ENCODE peak calls at places on chromosomes 16 and 17, in four cellular contexts. L is A549, A is HepG2, O is WTC11. N is an unnamed sample.

GRCh38 chr17:56681561-56682266 is 88.2 kb downstream of the NOG start:
- DNase-seq in L (no peak), A (no peak), O (no peak), N (no peak)

GRCh38 chr16:10325783-10326543 is 59.9 kb upstream of the ATF7IP2 start:
- DNase-seq in L (no peak), A (no peak), O (no peak), N (no peak)

GRCh38 chr16:58678716-58679115 is 5.9 kb downstream of the SLC38A7 start:
- DNase-seq in L (no peak), A (no peak), O (no peak), N (no peak)

GRCh38 chr16:57627184-57627871 is 1.1 kb upstream of the ADGRG1 start:
- DNase-seq in L (peak; percentile 64), A (peak; percentile 42), O (peak; percentile 44), N (no peak)

GRCh38 chr17:57783338-57783742 is 38.2 kb upstream of the CCDC182 start:
- DNase-seq in L (peak; percentile 84), A (peak; percentile 53), O (peak; percentile 95), N (peak; percentile 76)

GRCh38 chr17:38613981-38614779 is 8.4 kb upstream of the SRCIN1 start:
- DNase-seq in L (no peak), A (peak; percentile 100), O (no peak), N (no peak)

GRCh38 chr17:44979426-44980273 is 11.5 kb upstream of the C1QL1 start:
- DNase-seq in L (no peak), A (no peak), O (no peak), N (no peak)

GRCh38 chr17:80586464-80587228 is 42.0 kb downstream of the RPTOR start:
- DNase-seq in L (no peak), A (no peak), O (no peak), N (no peak)

GRCh38 chr16:12081048-12081404 is 104.5 kb downstream of the SNX29 start:
- DNase-seq in L (no peak), A (no peak), O (no peak), N (no peak)

GRCh38 chr17:65797809-65798208 is 236.4 kb upstream of the AXIN2 start:
- DNase-seq in L (no peak), A (peak; percentile 50), O (peak; percentile 67), N (peak; percentile 22)

GRCh38 chr17:3008336-3009279 is 54.8 kb downstream of the OR1D5 start:
- DNase-seq in L (no peak), A (no peak), O (no peak), N (no peak)

GRCh38 chr17:75183999-75184884 is 1.5 kb upstream of the SUMO2 start:
- DNase-seq in L (no peak), A (no peak), O (no peak), N (no peak)

GRCh38 chr17:75181608-75182318 is 996 bp downstream of the SUMO2 start:
- DNase-seq in L (no peak), A (no peak), O (no peak), N (peak; percentile 13)

GRCh38 chr17:75181110-75181509 is 1.6 kb downstream of the SUMO2 start:
- DNase-seq in L (no peak), A (no peak), O (no peak), N (no peak)

GRCh38 chr17:75182569-75183436 is at the start of gene SUMO2:
- DNase-seq in L (peak; percentile 98), A (peak; percentile 84), O (peak; percentile 95), N (peak; percentile 99)

GRCh38 chr17:75182319-75182568 is 515 bp downstream of the SUMO2 start:
- DNase-seq in L (no peak), A (no peak), O (peak; percentile 26), N (no peak)
- TF ChIP-seq NR3C1 in L (no peak), A (no peak), O (no peak), N (peak; percentile 20)

DNA sequence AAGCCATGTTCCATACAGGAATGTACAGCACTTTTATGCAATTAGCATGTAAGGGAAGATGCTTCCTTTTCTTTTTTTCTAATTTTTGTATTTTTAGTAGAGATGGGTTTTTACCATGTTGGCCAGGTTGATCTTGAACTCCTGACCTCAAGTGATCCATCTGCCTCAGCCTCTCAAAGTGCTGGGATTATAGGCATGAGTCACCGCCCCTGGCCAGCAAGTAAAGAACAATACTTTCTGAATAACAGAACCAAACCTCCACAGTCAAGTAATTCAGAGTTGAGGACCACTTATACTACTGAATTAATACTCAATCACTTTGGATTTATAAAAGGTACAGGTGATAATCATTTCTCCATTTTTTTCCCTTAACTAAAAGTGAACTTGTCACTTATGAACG is 13.0 kb downstream of the C16orf87 start:
- DNase-seq in L (no peak), A (no peak), O (no peak), N (no peak)
- TF ChIP-seq NR3C1 in L (no peak), A (no peak), O (no peak), N (no peak)

GRCh38 chr16:77679901-77680300 is 42.4 kb upstream of the NUDT7 start:
- DNase-seq in L (no peak), A (no peak), O (no peak), N (no peak)

GRCh38 chr16:77674888-77675287 is 47.4 kb upstream of the NUDT7 start:
- DNase-seq in L (no peak), A (no peak), O (no peak), N (no peak)

GRCh38 chr16:77679336-77679735 is 43.0 kb upstream of the NUDT7 start:
- DNase-seq in L (no peak), A (no peak), O (no peak), N (no peak)

GRCh38 chr16:77677129-77677528 is 45.2 kb upstream of the NUDT7 start:
- DNase-seq in L (no peak), A (no peak), O (no peak), N (no peak)

GRCh38 chr16:77675464-77676324 is 46.6 kb upstream of the NUDT7 start:
- DNase-seq in L (peak; percentile 41), A (peak; percentile 74), O (peak; percentile 78), N (peak; percentile 67)
- TF ChIP-seq NR3C1 in L (no peak), A (no peak), O (no peak), N (no peak)

GRCh38 chr16:70698901-70699300 is 13.0 kb upstream of the MTSS2 start:
- DNase-seq in L (no peak), A (no peak), O (no peak), N (no peak)

GRCh38 chr16:70696368-70696767 is 10.5 kb upstream of the MTSS2 start:
- DNase-seq in L (no peak), A (no peak), O (no peak), N (no peak)

GRCh38 chr16:70695351-70696070 is 9.7 kb upstream of the MTSS2 start:
- DNase-seq in L (peak; percentile 56), A (peak; percentile 34), O (no peak), N (peak; percentile 85)

GRCh38 chr16:70697601-70698170 is 11.8 kb upstream of the MTSS2 start:
- DNase-seq in L (no peak), A (no peak), O (no peak), N (no peak)

DNA sequence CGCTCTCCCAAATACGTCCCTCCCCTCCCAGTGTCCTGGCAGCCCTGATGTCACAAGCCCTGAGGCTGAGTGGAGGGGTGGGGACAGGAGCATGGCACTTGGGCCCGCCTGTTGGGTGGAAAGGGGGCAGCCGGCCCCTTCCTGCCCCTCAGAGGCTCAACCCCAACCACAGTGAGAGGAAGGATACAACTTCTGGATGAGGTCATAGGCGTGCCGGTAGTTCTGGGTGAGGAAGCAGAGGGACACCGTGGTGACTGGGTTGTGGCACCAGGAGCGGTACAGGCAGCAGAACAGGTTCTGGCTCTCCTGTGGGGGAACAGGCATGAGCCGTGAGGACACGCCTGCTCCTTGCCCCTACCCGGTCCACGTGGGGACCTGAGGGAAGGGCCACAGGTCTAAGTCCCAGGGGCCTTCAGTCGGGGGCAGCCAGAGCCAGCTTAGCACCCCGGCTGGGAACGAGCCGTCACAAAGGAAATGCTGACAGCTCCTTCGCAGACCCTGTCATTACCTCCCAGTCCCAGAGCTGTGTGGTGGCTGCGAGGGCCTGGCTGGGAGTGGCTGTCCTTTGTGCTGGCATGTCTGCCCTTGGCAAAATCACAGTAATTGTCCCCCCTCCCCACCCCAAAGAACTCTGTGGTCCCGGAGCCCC is 11.2 kb upstream of the MTSS2 start:
- DNase-seq in L (no peak), A (no peak), O (no peak), N (no peak)
- TF ChIP-seq NR3C1 in L (no peak), A (no peak), O (no peak), N (no peak)

GRCh38 chr17:73713136-73713535 is 68.9 kb upstream of the SDK2 start:
- DNase-seq in L (no peak), A (no peak), O (peak; percentile 48), N (no peak)

GRCh38 chr17:73710095-73710592 is 65.9 kb upstream of the SDK2 start:
- DNase-seq in L (peak; percentile 79), A (peak; percentile 54), O (peak; percentile 87), N (peak; percentile 73)

GRCh38 chr17:73707358-73707757 is 63.1 kb upstream of the SDK2 start:
- DNase-seq in L (no peak), A (no peak), O (no peak), N (no peak)

GRCh38 chr17:73711916-73712315 is 67.7 kb upstream of the SDK2 start:
- DNase-seq in L (no peak), A (no peak), O (no peak), N (no peak)

DNA sequence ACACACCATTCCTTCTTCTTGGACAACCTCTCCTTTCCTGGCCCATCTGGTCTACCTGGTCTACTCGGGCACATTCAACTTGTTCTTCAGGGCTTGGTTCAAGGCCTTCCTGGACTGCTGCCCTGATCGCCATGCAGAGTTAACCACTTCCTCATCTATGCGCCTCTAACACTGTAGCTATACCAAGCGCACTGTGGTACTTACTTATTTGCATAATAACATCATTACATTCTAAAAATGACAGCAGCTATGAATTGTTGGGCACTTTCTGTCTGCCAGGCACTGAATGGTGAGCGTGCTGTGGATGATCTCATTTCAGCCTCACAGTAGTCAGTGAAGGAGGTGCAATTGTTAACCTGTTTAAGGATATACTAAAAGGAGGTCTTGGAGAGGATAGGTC is 66.9 kb upstream of the SDK2 start:
- DNase-seq in L (no peak), A (no peak), O (no peak), N (no peak)
- TF ChIP-seq NR3C1 in L (no peak), A (no peak), O (no peak), N (no peak)

GRCh38 chr17:64236827-64237403 is 26.1 kb downstream of the TEX2 start:
- DNase-seq in L (peak; percentile 44), A (peak; percentile 37), O (no peak), N (no peak)
- TF ChIP-seq NR3C1 in L (no peak), A (no peak), O (no peak), N (no peak)

DNA sequence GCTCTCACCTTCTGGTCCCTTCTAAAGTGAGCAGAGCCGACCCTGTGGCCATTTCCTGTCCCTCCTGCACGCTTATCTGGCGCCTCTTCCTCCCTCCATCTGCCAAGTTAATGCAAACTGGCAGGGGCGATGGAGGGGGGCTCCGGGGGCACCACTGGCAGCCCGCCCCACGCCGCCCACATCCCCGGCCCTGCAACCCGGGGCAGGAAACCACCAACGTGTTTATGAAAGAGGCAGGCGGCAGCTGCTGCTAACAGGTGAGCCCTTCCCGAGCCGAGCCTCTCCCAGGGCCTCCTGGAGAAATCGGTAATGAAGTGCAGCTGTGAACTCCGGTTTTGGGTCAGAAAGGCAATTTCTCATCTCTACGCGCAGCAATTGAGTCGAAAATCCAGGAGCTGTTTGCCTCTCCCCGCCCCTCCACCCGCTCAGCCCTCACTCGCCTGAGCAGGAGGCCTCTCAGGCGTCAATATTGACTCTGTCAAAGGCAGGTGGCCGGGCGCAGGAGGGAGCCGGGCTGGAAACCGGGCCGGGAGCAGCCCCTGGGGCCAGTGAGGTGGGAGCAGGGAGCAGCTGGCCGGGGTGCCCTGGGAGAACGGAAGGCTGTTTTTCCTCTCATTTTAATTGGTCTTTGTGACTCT is 164.4 kb upstream of the GSE1 start:
- DNase-seq in L (no peak), A (peak; percentile 79), O (no peak), N (no peak)
- TF ChIP-seq NR3C1 in L (no peak), A (no peak), O (no peak), N (no peak)

GRCh38 chr16:88839745-88840588 is 16.8 kb downstream of the GALNS start:
- DNase-seq in L (no peak), A (no peak), O (no peak), N (no peak)
- TF ChIP-seq NR3C1 in L (no peak), A (no peak), O (no peak), N (no peak)

GRCh38 chr17:14474591-14474990 is 173.7 kb downstream of the HS3ST3B1 start:
- DNase-seq in L (no peak), A (no peak), O (no peak), N (no peak)
- TF ChIP-seq NR3C1 in L (no peak), A (no peak), O (no peak), N (no peak)

N was measured in K562.